ENCODE peak calls at places on chromosomes 5 and 9, in five cellular contexts. A is aorta; N is stimulated activated CD4-positive, alpha-beta T cell treated with anti-CD3 and anti-CD28 coated beads, Interleukin-4, amount 100 ng/mL, for 4 hours; H is sciatic nerve; O is NCI-H460. D is an unnamed sample.

GRCh38 chr5:100889896-100890295 is 13.2 kb downstream of the ST8SIA4 start:
- DNase-seq in A (no peak), N (no peak), H (no peak), O (no peak), D (no peak)

GRCh38 chr9:68648971-68649370 is 56.1 kb upstream of the PIP5K1B start:
- DNase-seq in A (no peak), N (no peak), H (no peak), O (no peak), D (no peak)

GRCh38 chr5:132446621-132447020 is 44.0 kb downstream of the IRF1 start:
- DNase-seq in A (no peak), N (no peak), H (peak; percentile 81), O (no peak), D (no peak)

GRCh38 chr9:121725008-121725795 is 73.8 kb downstream of the DAB2IP start:
- DNase-seq in A (peak; percentile 97), N (no peak), H (peak; percentile 95), O (no peak), D (no peak)

GRCh38 chr9:117411547-117411946 is 3.3 kb downstream of the ASTN2 start:
- DNase-seq in A (no peak), N (no peak), H (no peak), O (peak; percentile 59), D (no peak)

GRCh38 chr9:78286125-78286524 is 10.8 kb upstream of the PSAT1 start:
- DNase-seq in A (no peak), N (no peak), H (no peak), O (no peak), D (no peak)

GRCh38 chr9:109098221-109098959 is 21.4 kb downstream of the TMEM245 start:
- DNase-seq in A (no peak), N (no peak), H (no peak), O (no peak), D (no peak)

GRCh38 chr5:103881560-103881959 is 319.0 kb upstream of the NUDT12 start:
- DNase-seq in A (no peak), N (no peak), H (no peak), O (no peak), D (no peak)

GRCh38 chr5:98791110-98791509 is 17.6 kb downstream of the RGMB start:
- DNase-seq in A (no peak), N (no peak), H (no peak), O (no peak), D (no peak)

GRCh38 chr5:39157679-39158078 is 61.7 kb downstream of the FYB1 start:
- DNase-seq in A (no peak), N (no peak), H (no peak), O (no peak), D (no peak)

GRCh38 chr5:56816546-56817081 is 1.3 kb downstream of the MAP3K1 start:
- DNase-seq in A (peak; percentile 86), N (peak; percentile 48), H (peak; percentile 64), O (peak; percentile 28), D (peak; percentile 52)

GRCh38 chr9:86464242-86464641 is 110.0 kb upstream of the TUT7 start:
- DNase-seq in A (no peak), N (no peak), H (no peak), O (no peak), D (no peak)

GRCh38 chr9:14400658-14400995 is 86.7 kb upstream of the NFIB start:
- DNase-seq in A (no peak), N (no peak), H (peak; percentile 59), O (peak; percentile 69), D (no peak)

GRCh38 chr5:93510626-93511420 is 70.2 kb downstream of the NR2F1-AS1 start:
- DNase-seq in A (no peak), N (no peak), H (no peak), O (no peak), D (no peak)

GRCh38 chr9:25449503-25449902 is 228.7 kb downstream of the TUSC1 start:
- DNase-seq in A (no peak), N (no peak), H (no peak), O (no peak), D (no peak)

GRCh38 chr5:22480305-22480704 is 372.8 kb downstream of the CDH12 start:
- DNase-seq in A (no peak), N (no peak), H (no peak), O (no peak), D (no peak)

GRCh38 chr5:33313150-33313549 is 127.6 kb upstream of the TARS1 start:
- DNase-seq in A (no peak), N (no peak), H (no peak), O (peak; percentile 81), D (no peak)

GRCh38 chr9:135085830-135086546 is 1.5 kb upstream of the OLFM1 start:
- DNase-seq in A (peak; percentile 91), N (peak; percentile 12), H (peak; percentile 88), O (peak; percentile 64), D (peak; percentile 94)

GRCh38 chr5:140112685-140113179 is 1.2 kb upstream of the PURA start:
- DNase-seq in A (no peak), N (no peak), H (no peak), O (no peak), D (peak; percentile 33)

GRCh38 chr9:20623748-20624124 is 1.4 kb upstream of the MLLT3 start:
- DNase-seq in A (no peak), N (no peak), H (no peak), O (no peak), D (no peak)

GRCh38 chr9:119986205-119986604 is 593.8 kb downstream of the CDK5RAP2 start:
- DNase-seq in A (no peak), N (no peak), H (no peak), O (no peak), D (no peak)

GRCh38 chr9:108687360-108687981 is 168.3 kb downstream of the ACTL7B start:
- DNase-seq in A (no peak), N (no peak), H (no peak), O (no peak), D (no peak)

GRCh38 chr9:35027871-35028270 is 38.3 kb downstream of the DNAJB5 start:
- DNase-seq in A (no peak), N (no peak), H (no peak), O (no peak), D (no peak)

GRCh38 chr9:34072868-34073590 is 24.3 kb upstream of the UBAP2 start:
- DNase-seq in A (peak; percentile 28), N (no peak), H (no peak), O (no peak), D (no peak)

GRCh38 chr5:96771395-96771794 is 36.4 kb downstream of the ERAP1 start:
- DNase-seq in A (no peak), N (no peak), H (no peak), O (no peak), D (no peak)

GRCh38 chr5:100904259-100904822 is 1.3 kb upstream of the ST8SIA4 start:
- DNase-seq in A (peak; percentile 71), N (peak; percentile 24), H (peak; percentile 41), O (no peak), D (no peak)

GRCh38 chr5:171315386-171315891 is 6.4 kb downstream of the TLX3 start:
- DNase-seq in A (no peak), N (no peak), H (no peak), O (no peak), D (no peak)

GRCh38 chr5:7705261-7705660 is 145.7 kb downstream of the CFAP90 start:
- DNase-seq in A (no peak), N (no peak), H (no peak), O (no peak), D (no peak)

GRCh38 chr5:178163772-178164735 is 10.4 kb upstream of the NHP2 start:
- DNase-seq in A (peak; percentile 97), N (peak; percentile 93), H (peak; percentile 92), O (peak; percentile 80), D (peak; percentile 98)

D was measured in 8988T.